ENCODE peak calls at places on chromosomes 12 and 14, in nine cellular contexts. C, G, F, E, Z, A, X, J and P are unnamed samples.

GRCh38 chr14:33762462-33762861 is 188.4 kb downstream of the EGLN3 start:
- DNase-seq in C (no peak), G (no peak), F (no peak), E (no peak), Z (no peak), A (no peak), X (no peak), J (no peak), P (no peak)

GRCh38 chr14:103696466-103697071 is 18.7 kb downstream of the XRCC3 start:
- DNase-seq in C (no peak), G (no peak), F (no peak), E (no peak), Z (no peak), A (no peak), X (no peak), J (no peak), P (no peak)

GRCh38 chr12:96578526-96579125 is 89.2 kb downstream of the CFAP54 start:
- DNase-seq in C (no peak), G (peak), F (no peak), E (no peak), Z (peak), A (peak), X (no peak), J (no peak), P (peak)

GRCh38 chr12:32595251-32595650 is 83.8 kb upstream of the DNM1L start:
- DNase-seq in C (no peak), G (peak), F (no peak), E (no peak), Z (no peak), A (no peak), X (no peak), J (no peak), P (no peak)

GRCh38 chr12:68331500-68331868 is 678 bp downstream of the MDM1 start:
- DNase-seq in C (no peak), G (no peak), F (no peak), E (no peak), Z (no peak), A (peak), X (no peak), J (no peak), P (no peak)

GRCh38 chr12:88309546-88309945 is 167.4 kb downstream of the TMTC3 start:
- DNase-seq in C (no peak), G (peak), F (no peak), E (no peak), Z (no peak), A (no peak), X (no peak), J (no peak), P (no peak)

GRCh38 chr12:99249543-99249942 is 398.0 kb upstream of the GARIN6 start:
- DNase-seq in C (no peak), G (no peak), F (no peak), E (no peak), Z (no peak), A (no peak), X (no peak), J (no peak), P (no peak)

GRCh38 chr12:119354187-119354586 is 19.7 kb downstream of the CCDC60 start:
- DNase-seq in C (no peak), G (no peak), F (no peak), E (no peak), Z (no peak), A (no peak), X (no peak), J (no peak), P (no peak)

GRCh38 chr12:12442548-12443071 is 85.7 kb downstream of the BORCS5 start:
- DNase-seq in C (no peak), G (no peak), F (no peak), E (no peak), Z (no peak), A (no peak), X (no peak), J (no peak), P (peak)

GRCh38 chr12:109720152-109720855 is 6.7 kb downstream of the FAM222A start:
- DNase-seq in C (no peak), G (no peak), F (no peak), E (no peak), Z (no peak), A (no peak), X (no peak), J (no peak), P (no peak)

GRCh38 chr12:110329710-110330109 is 48.7 kb downstream of the ATP2A2 start:
- DNase-seq in C (no peak), G (no peak), F (no peak), E (no peak), Z (no peak), A (no peak), X (no peak), J (no peak), P (no peak)

GRCh38 chr14:92470215-92470614 is 43.4 kb upstream of the RIN3 start:
- DNase-seq in C (no peak), G (peak), F (no peak), E (no peak), Z (no peak), A (no peak), X (no peak), J (no peak), P (no peak)

GRCh38 chr12:11672361-11672760 is 22.9 kb downstream of the ETV6 start:
- DNase-seq in C (no peak), G (no peak), F (no peak), E (no peak), Z (no peak), A (no peak), X (no peak), J (no peak), P (no peak)

GRCh38 chr12:41521872-41522379 is 333.8 kb downstream of the PDZRN4 start:
- DNase-seq in C (no peak), G (peak), F (no peak), E (no peak), Z (no peak), A (no peak), X (no peak), J (no peak), P (no peak)

GRCh38 chr12:57370696-57371095 is 60.1 kb downstream of the R3HDM2 start:
- DNase-seq in C (no peak), G (no peak), F (no peak), E (no peak), Z (no peak), A (no peak), X (no peak), J (no peak), P (no peak)

GRCh38 chr14:78029471-78030372 is 140.5 kb upstream of the NRXN3 start:
- DNase-seq in C (no peak), G (no peak), F (no peak), E (no peak), Z (no peak), A (no peak), X (no peak), J (no peak), P (no peak)

GRCh38 chr12:6163554-6164060 is 36.6 kb upstream of the CD9 start:
- DNase-seq in C (no peak), G (no peak), F (no peak), E (no peak), Z (no peak), A (no peak), X (no peak), J (no peak), P (no peak)

GRCh38 chr12:120413901-120414695 is 23.8 kb upstream of the COX6A1 start:
- DNase-seq in C (no peak), G (no peak), F (no peak), E (no peak), Z (no peak), A (no peak), X (no peak), J (no peak), P (no peak)

GRCh38 chr12:49068879-49069506 is 786 bp downstream of the RHEBL1 start:
- DNase-seq in C (no peak), G (no peak), F (no peak), E (no peak), Z (no peak), A (no peak), X (no peak), J (no peak), P (no peak)

GRCh38 chr12:47207005-47207717 is 127.4 kb upstream of the AMIGO2 start:
- DNase-seq in C (no peak), G (no peak), F (no peak), E (peak), Z (peak), A (peak), X (peak), J (no peak), P (no peak)

GRCh38 chr12:14618990-14619389 is 51.3 kb upstream of the PLBD1 start:
- DNase-seq in C (no peak), G (peak), F (no peak), E (no peak), Z (peak), A (no peak), X (no peak), J (no peak), P (no peak)

GRCh38 chr12:122356192-122356635 is 66.3 kb downstream of the CLIP1 start:
- DNase-seq in C (no peak), G (peak), F (peak), E (no peak), Z (peak), A (peak), X (peak), J (peak), P (peak)

GRCh38 chr14:104985675-104986486 is at the start of gene CLBA1:
- DNase-seq in C (peak), G (peak), F (peak), E (peak), Z (peak), A (peak), X (peak), J (peak), P (peak)